ENCODE peak calls at places on chromosomes 5 and 9, in six cellular contexts. P, S, M, K, Y and O are unnamed samples.

GRCh38 chr9:75226403-75227139 is 138.3 kb downstream of the OSTF1 start:
- DNase-seq in P (no peak), S (no peak), M (no peak), K (peak), Y (no peak), O (no peak)

GRCh38 chr5:143110591-143110990 is 292.9 kb downstream of the NR3C1 start:
- DNase-seq in P (no peak), S (no peak), M (no peak), K (no peak), Y (no peak), O (no peak)

GRCh38 chr5:125017796-125018195 is 271.4 kb upstream of the ZNF608 start:
- DNase-seq in P (no peak), S (no peak), M (peak), K (no peak), Y (no peak), O (no peak)

GRCh38 chr9:9556865-9557803 is 1055.7 kb downstream of the PTPRD start:
- DNase-seq in P (no peak), S (peak), M (no peak), K (peak), Y (no peak), O (no peak)

GRCh38 chr5:69522035-69522434 is 29.4 kb downstream of the OCLN start:
- DNase-seq in P (no peak), S (no peak), M (no peak), K (no peak), Y (no peak), O (no peak)

GRCh38 chr9:77170991-77171699 is 6.2 kb upstream of the VPS13A start:
- DNase-seq in P (no peak), S (no peak), M (peak), K (no peak), Y (no peak), O (no peak)

GRCh38 chr9:21535396-21535795 is 53.3 kb upstream of the IFNE start:
- DNase-seq in P (no peak), S (no peak), M (no peak), K (no peak), Y (no peak), O (no peak)

GRCh38 chr9:137453643-137454081 is 5.5 kb downstream of the NSMF start:
- DNase-seq in P (no peak), S (peak), M (peak), K (peak), Y (no peak), O (peak)

GRCh38 chr9:37271679-37272078 is 150.8 kb upstream of the GRHPR start:
- DNase-seq in P (no peak), S (no peak), M (no peak), K (no peak), Y (no peak), O (no peak)

GRCh38 chr5:1129725-1130082 is 17.8 kb upstream of the SLC12A7 start:
- DNase-seq in P (no peak), S (no peak), M (no peak), K (no peak), Y (no peak), O (no peak)

GRCh38 chr9:18531127-18531526 is 57.2 kb downstream of the ADAMTSL1 start:
- DNase-seq in P (no peak), S (no peak), M (no peak), K (no peak), Y (no peak), O (no peak)

GRCh38 chr5:35898952-35899351 is 39.5 kb downstream of the CAPSL start:
- DNase-seq in P (no peak), S (no peak), M (no peak), K (no peak), Y (no peak), O (no peak)

GRCh38 chr5:56412601-56413379 is 179.7 kb upstream of the ANKRD55 start:
- DNase-seq in P (no peak), S (no peak), M (no peak), K (no peak), Y (peak), O (no peak)

GRCh38 chr5:159097461-159098284 is 2.0 kb downstream of the EBF1 start:
- DNase-seq in P (no peak), S (no peak), M (no peak), K (no peak), Y (no peak), O (peak)

GRCh38 chr9:134624827-134625181 is 16.8 kb upstream of the COL5A1 start:
- DNase-seq in P (peak), S (no peak), M (no peak), K (no peak), Y (no peak), O (no peak)

GRCh38 chr5:139762624-139763170 is 32.9 kb upstream of the PSD2 start:
- DNase-seq in P (no peak), S (no peak), M (no peak), K (no peak), Y (no peak), O (peak)

GRCh38 chr9:35814841-35815543 is at the start of gene HINT2:
- DNase-seq in P (peak), S (peak), M (peak), K (peak), Y (peak), O (peak)

GRCh38 chr5:54745599-54745998 is 228.0 kb downstream of the SNX18 start:
- DNase-seq in P (no peak), S (no peak), M (no peak), K (no peak), Y (no peak), O (no peak)

GRCh38 chr5:59276886-59277514 is 616.5 kb downstream of the PDE4D start:
- DNase-seq in P (no peak), S (no peak), M (no peak), K (no peak), Y (no peak), O (no peak)

GRCh38 chr5:59276277-59276647 is 617.3 kb downstream of the PDE4D start:
- DNase-seq in P (no peak), S (no peak), M (no peak), K (no peak), Y (no peak), O (no peak)

GRCh38 chr5:59275170-59275536 is 618.4 kb downstream of the PDE4D start:
- DNase-seq in P (no peak), S (no peak), M (no peak), K (no peak), Y (no peak), O (no peak)

GRCh38 chr5:59275537-59276276 is 617.8 kb downstream of the PDE4D start:
- DNase-seq in P (no peak), S (peak), M (no peak), K (peak), Y (no peak), O (no peak)

DNA sequence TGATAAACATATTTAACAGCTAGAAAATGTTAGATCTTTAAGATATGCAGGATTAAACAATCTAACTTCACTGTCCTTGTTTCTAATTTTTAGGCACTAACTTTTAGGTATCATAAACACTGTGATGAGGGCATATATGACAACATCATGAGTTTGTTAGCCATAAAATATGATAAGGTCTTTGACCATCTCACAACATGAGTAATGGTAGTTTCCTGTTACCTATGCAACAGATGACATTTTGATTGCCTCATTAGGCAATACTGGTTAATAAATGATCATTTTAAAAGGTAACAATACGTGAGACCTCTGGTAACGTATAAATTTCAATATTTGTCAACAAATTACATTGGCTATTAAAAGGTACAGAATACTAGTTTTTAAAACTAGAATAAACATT is 613.5 kb downstream of the PDE4D start:
- DNase-seq in P (no peak), S (no peak), M (no peak), K (no peak), Y (no peak), O (no peak)
- TF ChIP-seq YY1 in P (no peak), S (no peak), M (no peak), K (no peak), Y (no peak), O (no peak)

DNA sequence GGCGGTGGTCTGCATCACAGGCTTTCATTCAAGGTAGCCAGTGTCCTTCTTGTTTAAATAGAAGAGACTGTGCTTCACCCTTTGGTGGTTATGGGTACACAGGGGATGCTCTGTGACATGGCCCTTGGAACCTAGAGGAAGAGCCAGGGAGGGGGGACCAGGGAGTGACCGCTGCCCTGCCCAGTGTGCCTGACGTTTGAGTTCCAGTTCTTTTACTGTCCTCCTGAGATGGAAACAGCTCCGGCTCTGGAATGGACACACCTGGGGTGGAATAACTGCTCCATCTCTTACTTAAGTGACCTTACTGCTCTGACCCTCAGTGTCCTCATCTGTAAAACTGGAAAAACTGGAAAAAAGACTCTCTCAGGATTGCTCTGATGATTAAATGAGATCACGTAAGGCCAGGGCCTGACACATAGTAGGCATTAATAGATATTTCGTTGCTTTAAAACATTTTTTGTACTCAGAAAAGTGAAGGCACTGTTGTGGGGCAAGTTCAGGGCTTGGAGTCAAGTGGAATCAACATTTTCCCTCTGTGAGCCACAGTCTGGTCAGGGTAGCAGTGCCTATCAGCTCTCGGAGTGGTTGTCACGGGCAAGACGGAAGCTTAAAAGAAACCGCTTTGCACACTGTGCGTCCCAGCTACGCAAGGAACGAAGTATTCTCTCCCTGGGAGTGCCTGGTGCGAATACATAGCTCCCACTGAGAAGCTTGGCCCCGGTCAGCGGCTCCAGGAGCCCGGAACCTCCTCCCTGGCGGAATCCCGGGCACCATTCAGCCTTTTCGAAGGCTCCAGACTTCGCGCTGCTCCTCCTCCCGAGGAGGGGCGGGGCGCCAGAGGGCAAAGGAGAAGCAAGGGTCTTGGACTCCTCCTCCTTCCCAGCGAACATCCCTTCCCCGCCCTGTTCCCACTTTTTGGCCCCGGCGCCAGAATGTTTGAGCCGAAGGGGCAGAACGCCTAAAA is 5.8 kb downstream of the POU4F3 start:
- DNase-seq in P (no peak), S (peak), M (no peak), K (no peak), Y (no peak), O (peak)
- H3K4me3 ChIP-seq in P (no peak), S (peak), M (no peak), K (no peak), Y (no peak), O (peak)

DNA sequence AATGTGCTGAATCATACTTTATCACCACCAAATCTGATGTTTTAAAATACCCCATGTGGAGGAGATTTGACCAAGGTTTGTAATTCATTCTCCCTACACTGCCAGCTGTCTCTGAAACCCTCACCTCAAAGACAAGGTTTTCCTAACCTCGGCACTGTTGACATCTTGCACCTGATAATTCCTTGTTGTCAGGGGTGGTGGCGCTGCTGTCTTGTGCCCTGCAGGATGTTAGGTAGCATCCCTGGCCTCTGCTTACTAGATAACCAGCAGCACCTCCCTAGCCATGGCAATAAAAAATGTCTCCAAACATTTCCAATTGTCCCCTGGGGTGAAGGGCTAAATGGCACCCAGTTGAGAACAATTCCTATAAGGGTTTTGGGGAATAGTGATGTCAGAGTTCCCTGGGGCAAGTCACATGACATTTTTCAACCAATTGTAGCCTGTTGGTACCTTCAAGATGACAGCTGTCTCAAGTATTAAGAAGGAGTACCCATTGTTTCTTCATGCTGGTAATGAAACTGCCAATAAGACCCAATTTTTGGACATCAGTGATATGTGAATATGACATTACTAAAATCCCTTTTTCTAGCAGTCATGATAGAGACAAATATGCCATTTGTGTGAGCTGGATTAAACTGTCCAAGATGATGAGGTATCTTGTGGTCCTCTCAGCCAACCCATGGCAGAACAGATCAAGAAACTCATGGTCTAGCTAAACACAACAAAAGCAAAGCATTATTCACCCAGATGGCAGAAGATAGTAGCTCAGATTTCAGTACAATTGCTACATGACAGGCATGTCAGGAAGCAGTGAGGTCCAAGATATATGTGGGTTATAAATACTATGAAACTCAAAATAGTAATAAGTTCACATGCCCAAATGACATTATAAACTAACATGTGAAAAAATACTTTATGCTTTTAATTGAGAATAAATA is 160.7 kb upstream of the PLCXD3 start:
- DNase-seq in P (no peak), S (no peak), M (no peak), K (no peak), Y (no peak), O (no peak)
- TF ChIP-seq YY1 in P (no peak), S (no peak), M (no peak), K (no peak), Y (no peak), O (no peak)

DNA sequence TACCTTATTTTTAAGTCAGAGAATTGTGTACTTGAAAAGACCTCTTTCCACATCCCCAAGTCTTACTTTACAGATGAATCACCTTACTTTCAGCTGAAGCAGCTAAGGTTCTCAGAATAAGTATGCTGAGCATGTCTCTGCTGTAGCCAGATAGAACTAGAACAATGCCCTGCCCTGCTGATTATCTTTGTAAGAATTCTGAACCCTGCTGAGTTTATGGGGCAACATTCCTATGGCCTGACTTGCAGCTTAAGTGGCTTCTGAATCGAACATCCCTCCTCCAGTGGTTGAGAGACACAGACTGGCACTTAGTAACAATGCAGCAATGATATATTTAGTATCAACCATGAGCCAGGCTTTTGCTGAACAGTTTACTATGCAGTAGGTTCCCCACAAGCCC is 592.0 kb upstream of the WWC1 start:
- DNase-seq in P (peak), S (peak), M (no peak), K (peak), Y (no peak), O (no peak)
- H3K4me3 ChIP-seq in P (peak), S (no peak), M (no peak), K (no peak), Y (no peak), O (no peak)

GRCh38 chr5:8984386-8984785 is 561.5 kb downstream of the SEMA5A start:
- DNase-seq in P (no peak), S (no peak), M (no peak), K (no peak), Y (no peak), O (no peak)

GRCh38 chr5:8981496-8981895 is 564.4 kb downstream of the SEMA5A start:
- DNase-seq in P (no peak), S (no peak), M (no peak), K (no peak), Y (no peak), O (no peak)

GRCh38 chr5:8981016-8981415 is 564.9 kb downstream of the SEMA5A start:
- DNase-seq in P (no peak), S (no peak), M (no peak), K (no peak), Y (no peak), O (no peak)
- TF ChIP-seq YY1 in P (no peak), S (no peak), M (no peak), K (no peak), Y (no peak), O (no peak)

GRCh38 chr5:88881566-88881965 is 1.4 kb downstream of the MEF2C start:
- DNase-seq in P (no peak), S (no peak), M (no peak), K (no peak), Y (no peak), O (no peak)
- H3K4me3 ChIP-seq in P (peak), S (no peak), M (no peak), K (no peak), Y (peak), O (peak)

GRCh38 chr5:148540636-148541035 is 113.7 kb downstream of the HTR4 start:
- DNase-seq in P (no peak), S (no peak), M (no peak), K (no peak), Y (no peak), O (no peak)

GRCh38 chr5:148539851-148540250 is 114.5 kb downstream of the HTR4 start:
- DNase-seq in P (no peak), S (no peak), M (no peak), K (no peak), Y (no peak), O (no peak)

GRCh38 chr5:148543727-148544126 is 110.6 kb downstream of the HTR4 start:
- DNase-seq in P (no peak), S (no peak), M (no peak), K (no peak), Y (no peak), O (no peak)

GRCh38 chr5:148542812-148543211 is 111.5 kb downstream of the HTR4 start:
- DNase-seq in P (no peak), S (no peak), M (no peak), K (no peak), Y (no peak), O (no peak)

DNA sequence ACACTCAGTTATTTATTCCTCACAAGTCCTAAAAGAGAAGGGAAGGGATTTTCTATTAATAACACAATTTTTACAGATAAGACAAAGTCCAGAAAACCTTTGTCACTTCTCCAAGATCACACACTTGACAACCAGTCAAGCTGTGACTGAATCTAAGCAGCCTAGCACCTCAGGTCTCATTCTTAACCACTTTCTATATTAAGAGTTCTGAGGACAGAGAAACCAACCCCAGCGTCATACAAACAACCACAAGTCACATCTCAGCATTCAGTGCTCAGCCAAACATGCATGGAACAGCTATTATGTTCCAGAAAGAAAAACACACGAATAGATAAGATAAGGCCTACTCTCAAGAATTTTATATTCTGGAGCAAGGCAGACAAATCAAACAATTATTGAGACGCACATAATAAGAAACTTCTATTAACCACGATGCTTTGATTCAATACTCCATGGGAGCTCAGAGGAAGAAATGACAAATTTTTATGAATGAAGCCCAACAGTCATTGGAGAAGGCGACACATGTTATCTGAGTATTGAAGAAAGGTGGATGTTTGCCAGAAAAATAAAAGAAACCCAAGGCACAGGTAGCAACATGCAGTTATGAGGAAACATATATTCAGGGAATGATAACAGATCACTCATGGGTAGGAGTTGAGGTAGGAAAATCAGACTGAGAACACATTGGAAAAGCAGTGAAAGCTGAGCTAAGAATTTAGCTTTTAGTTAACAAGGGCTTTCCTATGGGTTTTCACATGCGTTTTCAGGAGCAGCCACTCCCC is 113.1 kb downstream of the HTR4 start:
- DNase-seq in P (no peak), S (no peak), M (no peak), K (no peak), Y (no peak), O (no peak)
- TF ChIP-seq YY1 in P (no peak), S (no peak), M (no peak), K (no peak), Y (no peak), O (no peak)